ENCODE peak calls at places on chromosome 7, in four cellular contexts. H, E, L and M are unnamed samples.

GRCh38 chr7:50869108-50869716 is 86.5 kb upstream of the GRB10 start:
- DNase-seq in H (peak; percentile 85), E (no peak), L (peak; percentile 40), M (peak; percentile 70)

GRCh38 chr7:43905209-43905946 is 1.0 kb downstream of the URGCP start:
- DNase-seq in H (peak; percentile 86), E (no peak), L (peak; percentile 51), M (no peak)

GRCh38 chr7:42292991-42293521 is 56.0 kb upstream of the GLI3 start:
- DNase-seq in L (peak; percentile 35), H (no peak), E (no peak), M (no peak)

GRCh38 chr7:92485974-92486373 is 8.2 kb upstream of the ERVW-1 start:
- DNase-seq in E (no peak), H (no peak), L (no peak), M (no peak)

GRCh38 chr7:27122075-27122910 is 8.3 kb downstream of the HOXA4 start:
- DNase-seq in E (no peak), L (no peak), H (peak; percentile 72), M (no peak)

GRCh38 chr7:1403844-1404404 is 55.3 kb downstream of the MICALL2 start:
- DNase-seq in H (peak; percentile 59), L (no peak), E (no peak), M (peak; percentile 53)

GRCh38 chr7:126776506-126776905 is 476.2 kb downstream of the GRM8 start:
- DNase-seq in E (no peak), H (no peak), L (no peak), M (no peak)

GRCh38 chr7:132206594-132206993 is 369.7 kb downstream of the PLXNA4 start:
- DNase-seq in E (no peak), H (no peak), L (no peak), M (no peak)

GRCh38 chr7:151310578-151310977 is 31.0 kb upstream of the NUB1 start:
- DNase-seq in E (no peak), H (peak; percentile 64), L (no peak), M (no peak)

GRCh38 chr7:44798649-44799275 is 2.3 kb downstream of the PPIA start:
- DNase-seq in H (no peak), L (no peak), E (no peak), M (no peak)

GRCh38 chr7:92682767-92683539 is 92.8 kb upstream of the FAM133B start:
- DNase-seq in E (no peak), L (no peak), H (no peak), M (no peak)

GRCh38 chr7:2383543-2384274 is 19.7 kb upstream of the CHST12 start:
- DNase-seq in H (no peak), E (no peak), L (no peak), M (no peak)

GRCh38 chr7:131159961-131160361 is 167.7 kb upstream of the MKLN1 start:
- DNase-seq in L (no peak), E (no peak), H (peak; percentile 34), M (no peak)

GRCh38 chr7:43643842-43644241 is 60.9 kb downstream of the STK17A start:
- DNase-seq in H (no peak), L (no peak), E (no peak), M (no peak)

GRCh38 chr7:145092766-145093165 is 256.9 kb upstream of the TPK1 start:
- DNase-seq in E (no peak), L (no peak), H (no peak), M (no peak)

GRCh38 chr7:4879401-4880081 is 4.0 kb downstream of the RADIL start:
- DNase-seq in L (no peak), E (no peak), H (no peak), M (no peak)

GRCh38 chr7:38025815-38026214 is 105.4 kb downstream of the EPDR1 start:
- DNase-seq in L (no peak), E (no peak), H (no peak), M (no peak)

GRCh38 chr7:96410440-96410839 is 88.5 kb upstream of the SLC25A13 start:
- DNase-seq in E (no peak), L (no peak), H (no peak), M (no peak)

GRCh38 chr7:79176859-79177477 is 276.5 kb downstream of the MAGI2 start:
- DNase-seq in L (no peak), E (no peak), H (peak; percentile 76), M (peak; percentile 49)

GRCh38 chr7:68313806-68314205 is 1284.5 kb upstream of the AUTS2 start:
- DNase-seq in H (no peak), L (no peak), E (no peak), M (no peak)

GRCh38 chr7:133056370-133057238 is 25.3 kb downstream of the CHCHD3 start:
- DNase-seq in E (no peak), H (no peak), L (peak; percentile 15), M (no peak)

GRCh38 chr7:112116894-112117293 is 89.3 kb downstream of the DOCK4 start:
- DNase-seq in L (no peak), H (no peak), E (no peak), M (no peak)

GRCh38 chr7:47809387-47809786 is 138.9 kb downstream of the PKD1L1 start:
- DNase-seq in H (no peak), L (peak; percentile 85), E (no peak), M (no peak)

GRCh38 chr7:150368098-150368883 is at the start of gene REPIN1:
- DNase-seq in H (peak; percentile 85), E (peak; percentile 89), L (peak; percentile 92), M (peak; percentile 92)

GRCh38 chr7:45363669-45364068 is 206.1 kb downstream of the RAMP3 start:
- DNase-seq in L (no peak), H (no peak), E (no peak), M (no peak)

GRCh38 chr7:103532955-103533354 is 86.9 kb upstream of the SLC26A5 start:
- DNase-seq in L (no peak), H (no peak), E (no peak), M (peak; percentile 51)

GRCh38 chr7:234712-235553 is 42.6 kb downstream of the FAM20C start:
- DNase-seq in H (peak; percentile 78), L (peak; percentile 73), E (no peak), M (peak; percentile 50)

GRCh38 chr7:74324499-74325229 is 35.5 kb downstream of the CLIP2 start:
- DNase-seq in H (no peak), L (peak; percentile 92), E (no peak), M (peak; percentile 83)

GRCh38 chr7:125605241-125605640 is 675.6 kb upstream of the POT1 start:
- DNase-seq in E (no peak), L (no peak), H (no peak), M (no peak)

GRCh38 chr7:923108-924041 is 31.1 kb downstream of the ADAP1 start:
- DNase-seq in L (peak; percentile 38), H (peak; percentile 98), E (peak; percentile 98), M (no peak)

GRCh38 chr7:27204851-27205322 is 5.0 kb upstream of the HOXA13 start:
- DNase-seq in H (no peak), L (no peak), E (no peak), M (no peak)

GRCh38 chr7:38629621-38630020 is 1.6 kb downstream of the AMPH start:
- DNase-seq in L (no peak), H (no peak), E (no peak), M (no peak)

GRCh38 chr7:139618482-139619366 is 95.2 kb downstream of the CLEC2L start:
- DNase-seq in E (peak; percentile 17), H (peak; percentile 41), L (peak; percentile 63), M (peak; percentile 56)

GRCh38 chr7:74449809-74450397 is 3.8 kb upstream of the GTF2IRD1 start:
- DNase-seq in E (peak; percentile 91), L (peak; percentile 76), H (peak; percentile 53), M (peak; percentile 78)

GRCh38 chr7:142120474-142121000 is 9.0 kb downstream of the MGAM2 start:
- DNase-seq in E (no peak), H (no peak), L (no peak), M (no peak)

GRCh38 chr7:90613088-90613498 is 17.0 kb downstream of the CDK14 start:
- DNase-seq in E (no peak), L (no peak), H (no peak), M (no peak)

GRCh38 chr7:111103678-111104274 is 12.8 kb downstream of the LRRN3 start:
- DNase-seq in L (no peak), E (no peak), H (no peak), M (no peak)